ENCODE peak calls at places on chromosomes 5 and 9, in nine cellular contexts. K is lower lobe of right lung; O is hepatocyte; N is CD8-positive, alpha-beta memory T cell; H is A549; I is GM12865; Y is kidney epithelial cell; L is cardiac fibroblast; Q is bronchial epithelial cell. U is an unnamed sample.

GRCh38 chr5:92504346-92504745 is 1076.7 kb downstream of the NR2F1-AS1 start:
- DNase-seq in K (no peak), O (no peak), N (no peak), H (no peak), I (peak), Y (no peak), L (no peak), Q (peak), U (no peak)

GRCh38 chr5:27124590-27124989 is 86.2 kb upstream of the CDH9 start:
- DNase-seq in K (no peak), O (peak), N (no peak), H (peak), I (no peak), Y (no peak), L (peak), Q (peak), U (peak)

GRCh38 chr9:108618906-108619550 is 236.8 kb downstream of the ACTL7B start:
- DNase-seq in K (no peak), O (no peak), N (no peak), H (no peak), I (no peak), Y (no peak), L (no peak), Q (peak), U (no peak)

GRCh38 chr5:167634432-167634831 is 657.0 kb upstream of the WWC1 start:
- DNase-seq in K (no peak), O (peak), N (no peak), H (peak), I (no peak), Y (peak), L (peak), Q (peak), U (no peak)

GRCh38 chr9:123615381-123615780 is 259.4 kb downstream of the CRB2 start:
- DNase-seq in K (no peak), O (no peak), N (no peak), H (no peak), I (peak), Y (no peak), L (no peak), Q (no peak), U (no peak)

GRCh38 chr9:76571288-76572204 is 112.6 kb downstream of the GCNT1 start:
- DNase-seq in K (peak), O (no peak), N (no peak), H (no peak), I (peak), Y (no peak), L (peak), Q (peak), U (no peak)

GRCh38 chr5:171405615-171406014 is 13.8 kb upstream of the FGF18 start:
- DNase-seq in K (no peak), O (no peak), N (no peak), H (peak), I (no peak), Y (no peak), L (peak), Q (no peak), U (no peak)

GRCh38 chr9:93198839-93199625 is 15.1 kb downstream of the WNK2 start:
- DNase-seq in K (peak), O (no peak), N (no peak), H (no peak), I (no peak), Y (no peak), L (no peak), Q (no peak), U (no peak)

GRCh38 chr9:63859475-63860215 is 1425.4 kb downstream of the FOXD4L5 start:
- DNase-seq in K (peak), O (no peak), N (peak), H (peak), I (peak), Y (no peak), L (peak), Q (peak), U (peak)

GRCh38 chr5:76351577-76351976 is 51.5 kb upstream of the IQGAP2 start:
- DNase-seq in K (no peak), O (no peak), N (no peak), H (no peak), I (peak), Y (no peak), L (no peak), Q (no peak), U (no peak)

GRCh38 chr9:71769175-71770165 is 1.2 kb upstream of the CEMIP2 start:
- DNase-seq in K (peak), O (peak), N (peak), H (peak), I (peak), Y (no peak), L (peak), Q (peak), U (peak)

GRCh38 chr9:73451003-73451402 is 299.3 kb downstream of the ANXA1 start:
- DNase-seq in K (no peak), O (no peak), N (no peak), H (no peak), I (no peak), Y (peak), L (no peak), Q (peak), U (no peak)

GRCh38 chr9:2012347-2012746 is 2.8 kb upstream of the SMARCA2 start:
- DNase-seq in K (no peak), O (no peak), N (no peak), H (no peak), I (peak), Y (no peak), L (no peak), Q (no peak), U (no peak)

GRCh38 chr5:35096933-35097332 is 49.2 kb upstream of the AGXT2 start:
- DNase-seq in K (no peak), O (no peak), N (no peak), H (no peak), I (no peak), Y (no peak), L (no peak), Q (no peak), U (no peak)

GRCh38 chr9:35158501-35159280 is 3.1 kb upstream of the UNC13B start:
- DNase-seq in K (no peak), O (no peak), N (no peak), H (no peak), I (peak), Y (no peak), L (no peak), Q (no peak), U (no peak)

GRCh38 chr9:93820667-93821306 is 134.4 kb downstream of the BARX1 start:
- DNase-seq in K (no peak), O (no peak), N (no peak), H (no peak), I (no peak), Y (no peak), L (no peak), Q (no peak), U (no peak)

GRCh38 chr9:133499130-133499891 is 20.4 kb upstream of the SLC2A6 start:
- DNase-seq in K (peak), O (no peak), N (no peak), H (no peak), I (no peak), Y (no peak), L (no peak), Q (no peak), U (no peak)

GRCh38 chr9:13378171-13378570 is 98.7 kb upstream of the MPDZ start:
- DNase-seq in K (no peak), O (no peak), N (no peak), H (no peak), I (no peak), Y (no peak), L (peak), Q (no peak), U (no peak)

GRCh38 chr5:127832057-127832456 is 128.9 kb downstream of the CCDC192 start:
- DNase-seq in K (no peak), O (no peak), N (no peak), H (no peak), I (no peak), Y (no peak), L (no peak), Q (no peak), U (no peak)

GRCh38 chr5:84411832-84412605 is 27.3 kb upstream of the EDIL3 start:
- DNase-seq in K (no peak), O (no peak), N (no peak), H (no peak), I (no peak), Y (no peak), L (peak), Q (peak), U (no peak)

GRCh38 chr9:131484051-131484445 is 18.7 kb upstream of the POMT1 start:
- DNase-seq in K (peak), O (no peak), N (no peak), H (no peak), I (no peak), Y (no peak), L (no peak), Q (no peak), U (no peak)

GRCh38 chr9:112174965-112175795 is at the start of gene SUSD1:
- DNase-seq in K (peak), O (peak), N (peak), H (peak), I (peak), Y (no peak), L (no peak), Q (no peak), U (no peak)

GRCh38 chr9:112176410-112177010 is 1.4 kb upstream of the SUSD1 start:
- DNase-seq in K (no peak), O (peak), N (peak), H (peak), I (no peak), Y (no peak), L (no peak), Q (no peak), U (no peak)

GRCh38 chr9:112174223-112174964 is 703 bp downstream of the SUSD1 start:
- DNase-seq in K (peak), O (peak), N (peak), H (peak), I (peak), Y (no peak), L (peak), Q (peak), U (no peak)

GRCh38 chr9:112173489-112174222 is 1.4 kb downstream of the SUSD1 start:
- DNase-seq in K (no peak), O (no peak), N (no peak), H (no peak), I (no peak), Y (no peak), L (no peak), Q (no peak), U (no peak)

DNA sequence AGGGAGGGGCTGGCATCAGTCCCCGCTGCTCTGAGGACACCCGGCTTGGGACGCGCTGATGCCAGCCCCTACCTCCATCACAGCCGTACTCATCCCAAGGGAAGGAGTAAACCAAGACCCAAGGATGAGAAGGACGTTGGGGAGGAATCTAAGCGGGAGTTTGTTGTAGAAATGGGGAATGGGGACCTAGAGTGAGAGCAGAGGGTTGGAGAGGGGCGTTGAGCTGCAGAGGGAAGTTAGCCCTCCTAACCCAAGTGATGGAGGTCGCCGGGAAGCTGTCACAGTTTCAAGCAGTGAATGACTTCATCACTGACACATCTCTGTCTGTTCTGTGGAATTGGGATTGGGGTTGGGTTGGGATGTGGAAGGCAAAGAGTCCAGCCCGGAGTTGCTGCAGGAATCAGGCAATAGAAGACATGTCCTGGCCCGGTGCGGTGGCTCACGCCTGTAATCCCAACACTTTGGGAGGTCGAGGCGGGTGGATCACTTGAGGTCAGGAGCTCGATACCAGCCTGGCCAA is 759 bp upstream of the SUSD1 start:
- DNase-seq in K (no peak), O (no peak), N (no peak), H (peak), I (no peak), Y (no peak), L (no peak), Q (no peak), U (no peak)
- H3K4me3 ChIP-seq in K (peak), O (peak), N (peak), H (peak), I (no peak), Y (peak), L (no peak), Q (peak), U (no peak)

GRCh38 chr5:173670791-173671120 is 54.3 kb upstream of the BOD1 start:
- DNase-seq in K (no peak), O (no peak), N (no peak), H (no peak), I (no peak), Y (no peak), L (peak), Q (no peak), U (no peak)
- H3K4me3 ChIP-seq in K (no peak), O (no peak), N (no peak), H (no peak), I (no peak), Y (no peak), L (no peak), Q (no peak), U (no peak)

GRCh38 chr9:136659861-136660784 is 2.6 kb upstream of the EGFL7 start:
- DNase-seq in K (no peak), O (no peak), N (no peak), H (no peak), I (no peak), Y (no peak), L (no peak), Q (no peak), U (no peak)
- H3K4me3 ChIP-seq in K (peak), O (no peak), N (no peak), H (no peak), I (no peak), Y (no peak), L (no peak), Q (no peak), U (no peak)

GRCh38 chr5:74684900-74685851 is at the start of gene HEXB:
- DNase-seq in K (peak), O (peak), N (peak), H (peak), I (peak), Y (peak), L (peak), Q (peak), U (peak)

GRCh38 chr5:74686962-74687751 is 2.1 kb downstream of the HEXB start:
- DNase-seq in K (no peak), O (no peak), N (no peak), H (no peak), I (no peak), Y (no peak), L (no peak), Q (no peak), U (no peak)

GRCh38 chr5:74685979-74686631 is 1.1 kb downstream of the HEXB start:
- DNase-seq in K (no peak), O (no peak), N (no peak), H (no peak), I (peak), Y (no peak), L (peak), Q (no peak), U (no peak)

GRCh38 chr5:74679968-74680367 is 5.1 kb upstream of the HEXB start:
- DNase-seq in K (no peak), O (no peak), N (no peak), H (no peak), I (no peak), Y (no peak), L (no peak), Q (peak), U (no peak)

GRCh38 chr5:74682636-74683035 is 2.4 kb upstream of the HEXB start:
- DNase-seq in K (no peak), O (no peak), N (no peak), H (no peak), I (no peak), Y (no peak), L (no peak), Q (peak), U (no peak)
- H3K4me3 ChIP-seq in K (no peak), O (no peak), N (no peak), H (no peak), I (no peak), Y (no peak), L (no peak), Q (no peak), U (no peak)

GRCh38 chr5:135873831-135874230 is 21.8 kb downstream of the IL9 start:
- DNase-seq in K (no peak), O (no peak), N (no peak), H (peak), I (no peak), Y (no peak), L (no peak), Q (no peak), U (no peak)
- H3K4me3 ChIP-seq in K (no peak), O (no peak), N (no peak), H (no peak), I (no peak), Y (no peak), L (no peak), Q (no peak), U (no peak)

GRCh38 chr9:4738866-4739586 is 2.0 kb downstream of the AK3 start:
- DNase-seq in K (no peak), O (peak), N (no peak), H (no peak), I (no peak), Y (no peak), L (no peak), Q (no peak), U (no peak)

GRCh38 chr9:4741365-4742031 is 496 bp upstream of the AK3 start:
- DNase-seq in K (no peak), O (peak), N (no peak), H (no peak), I (no peak), Y (no peak), L (peak), Q (peak), U (no peak)

GRCh38 chr9:4739587-4740372 is 1.2 kb downstream of the AK3 start:
- DNase-seq in K (no peak), O (peak), N (no peak), H (no peak), I (peak), Y (no peak), L (peak), Q (peak), U (no peak)

GRCh38 chr9:4740623-4741364 is at the start of gene AK3:
- DNase-seq in K (peak), O (peak), N (peak), H (peak), I (peak), Y (no peak), L (peak), Q (peak), U (no peak)

DNA sequence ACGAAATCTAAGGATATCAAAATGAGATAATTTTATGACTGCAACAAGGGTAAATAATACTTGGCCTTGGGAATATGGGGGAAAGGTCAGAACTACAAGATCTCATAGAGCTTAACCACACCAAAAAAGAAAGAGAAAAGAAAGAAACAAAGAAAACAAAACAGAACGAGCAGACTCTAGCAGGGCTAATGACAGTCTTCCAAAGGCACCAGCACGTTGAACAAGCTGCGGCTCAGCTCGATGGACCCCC is 704 bp downstream of the AK3 start:
- DNase-seq in K (no peak), O (no peak), N (no peak), H (no peak), I (no peak), Y (no peak), L (peak), Q (no peak), U (no peak)
- H3K4me3 ChIP-seq in K (peak), O (peak), N (peak), H (peak), I (peak), Y (peak), L (peak), Q (peak), U (peak)

GRCh38 chr5:151238303-151238741 is 14.4 kb upstream of the CCDC69 start:
- DNase-seq in K (no peak), O (no peak), N (no peak), H (no peak), I (peak), Y (no peak), L (no peak), Q (no peak), U (no peak)
- H3K4me3 ChIP-seq in K (peak), O (no peak), N (no peak), H (no peak), I (peak), Y (no peak), L (no peak), Q (no peak), U (no peak)

GRCh38 chr5:17224858-17225436 is 7.5 kb downstream of the BASP1 start:
- DNase-seq in K (no peak), O (no peak), N (no peak), H (no peak), I (peak), Y (no peak), L (no peak), Q (peak), U (no peak)

GRCh38 chr5:17223375-17224185 is 6.1 kb downstream of the BASP1 start:
- DNase-seq in K (no peak), O (no peak), N (no peak), H (no peak), I (peak), Y (no peak), L (no peak), Q (peak), U (no peak)

GRCh38 chr5:17222679-17223078 is 5.2 kb downstream of the BASP1 start:
- DNase-seq in K (no peak), O (no peak), N (no peak), H (no peak), I (no peak), Y (no peak), L (peak), Q (no peak), U (no peak)

GRCh38 chr5:17219431-17219830 is 2.0 kb downstream of the BASP1 start:
- DNase-seq in K (no peak), O (no peak), N (no peak), H (no peak), I (peak), Y (no peak), L (no peak), Q (no peak), U (no peak)

DNA sequence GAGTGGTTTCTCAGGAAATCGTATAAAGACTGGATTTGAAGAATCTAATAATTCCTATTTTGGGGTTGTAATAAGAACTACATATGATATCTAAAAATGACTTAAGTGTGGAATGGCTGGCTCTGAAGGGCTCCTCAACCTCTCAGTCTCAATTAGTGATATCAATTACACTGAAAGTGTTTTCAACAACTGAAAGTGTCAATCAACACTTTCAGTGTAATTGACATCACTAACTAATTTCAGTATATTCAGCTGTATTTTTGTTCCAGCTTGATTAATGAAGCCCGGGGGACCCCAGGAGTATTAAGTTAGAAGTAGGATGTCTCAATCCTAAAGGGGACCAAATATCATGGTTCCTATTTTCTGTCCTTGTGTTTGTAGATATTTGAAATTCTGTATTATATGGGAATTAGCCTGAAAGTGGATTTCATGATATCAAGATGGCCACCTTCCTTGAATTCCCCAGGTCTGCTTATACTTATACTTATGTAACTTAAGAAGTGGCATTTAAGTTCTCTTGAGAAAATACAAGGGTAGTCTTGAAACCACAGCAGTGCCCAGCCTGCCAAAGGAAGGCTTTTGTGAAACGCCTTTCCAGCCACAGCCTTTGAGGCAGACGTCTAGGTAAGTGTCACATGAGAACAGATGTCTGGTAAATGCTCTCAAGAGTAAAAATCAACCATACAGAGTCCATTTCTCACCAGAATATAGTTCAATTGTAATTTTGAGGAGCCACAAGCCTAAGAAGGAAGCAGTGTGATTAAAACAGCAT is 4.6 kb downstream of the BASP1 start:
- DNase-seq in K (no peak), O (peak), N (no peak), H (no peak), I (peak), Y (no peak), L (peak), Q (no peak), U (no peak)
- H3K4me3 ChIP-seq in K (no peak), O (no peak), N (no peak), H (peak), I (peak), Y (no peak), L (no peak), Q (no peak), U (no peak)

GRCh38 chr5:73018892-73019291 is 63.1 kb downstream of the FCHO2 start:
- DNase-seq in K (no peak), O (no peak), N (no peak), H (no peak), I (no peak), Y (no peak), L (no peak), Q (no peak), U (no peak)

GRCh38 chr5:73022480-73023169 is 66.8 kb downstream of the FCHO2 start:
- DNase-seq in K (no peak), O (peak), N (no peak), H (no peak), I (no peak), Y (no peak), L (no peak), Q (peak), U (no peak)

DNA sequence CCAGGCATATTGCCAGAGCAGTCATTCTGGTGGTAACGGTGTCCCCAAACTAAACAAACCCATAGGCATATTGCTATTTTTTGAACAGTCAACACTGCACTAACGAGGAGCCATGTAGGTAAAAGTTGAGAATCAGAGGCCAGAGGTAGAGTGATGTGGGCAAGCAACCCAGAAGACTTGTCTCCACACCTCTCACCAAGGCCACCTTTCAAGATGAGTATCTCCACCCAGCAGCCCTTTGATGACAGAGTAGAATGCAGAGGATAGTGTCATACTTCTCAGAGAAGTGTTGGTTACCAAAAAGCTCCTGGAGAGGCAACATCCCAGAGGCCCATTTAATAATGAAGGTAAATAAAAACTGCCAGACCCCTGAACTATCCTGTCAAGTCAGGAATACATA is 63.9 kb downstream of the FCHO2 start:
- DNase-seq in K (no peak), O (no peak), N (no peak), H (no peak), I (no peak), Y (no peak), L (no peak), Q (no peak), U (no peak)
- H3K4me3 ChIP-seq in K (no peak), O (no peak), N (no peak), H (no peak), I (no peak), Y (no peak), L (no peak), Q (no peak), U (no peak)